ENCODE peak calls at places on chromosomes 5 and 9, in ten cellular contexts. I, F, O, C, A, B, U, Z, S and Q are unnamed samples.

GRCh38 chr5:194603-195209 is 3.4 kb downstream of the LRRC14B start:
- DNase-seq in I (peak; percentile 3), F (no peak), O (no peak), C (no peak), A (no peak), B (no peak), U (no peak), Z (no peak), S (no peak), Q (no peak)

GRCh38 chr5:539469-540214 is 15.4 kb upstream of the SLC9A3 start:
- DNase-seq in I (no peak), F (no peak), O (peak; percentile 14), C (no peak), A (no peak), B (peak; percentile 5), U (no peak), Z (no peak), S (no peak), Q (no peak)

GRCh38 chr5:75608886-75609285 is 2.4 kb upstream of the ANKDD1B start:
- DNase-seq in I (no peak), F (no peak), O (no peak), C (no peak), A (no peak), B (no peak), U (no peak), Z (no peak), S (no peak), Q (no peak)

GRCh38 chr5:156474251-156474650 is 147.3 kb downstream of the SGCD start:
- DNase-seq in I (no peak), F (no peak), O (no peak), C (no peak), A (no peak), B (no peak), U (no peak), Z (peak; percentile 68), S (no peak), Q (no peak)

GRCh38 chr5:158119852-158120708 is 261.1 kb upstream of the CLINT1 start:
- DNase-seq in I (no peak), F (no peak), O (no peak), C (no peak), A (no peak), B (no peak), U (no peak), Z (peak; percentile 86), S (no peak), Q (no peak)

GRCh38 chr5:41863871-41864486 is 6.2 kb downstream of the OXCT1 start:
- DNase-seq in I (no peak), F (no peak), O (no peak), C (no peak), A (no peak), B (no peak), U (no peak), Z (peak; percentile 13), S (no peak), Q (no peak)

GRCh38 chr9:127136880-127137639 is 14.6 kb upstream of the ANGPTL2 start:
- DNase-seq in I (no peak), F (no peak), O (no peak), C (no peak), A (no peak), B (no peak), U (no peak), Z (no peak), S (no peak), Q (no peak)

GRCh38 chr5:134018154-134018985 is 13.6 kb upstream of the VDAC1 start:
- DNase-seq in I (no peak), F (no peak), O (peak; percentile 81), C (no peak), A (no peak), B (no peak), U (no peak), Z (no peak), S (no peak), Q (no peak)

GRCh38 chr9:125861405-125862063 is 114.4 kb downstream of the PBX3 start:
- DNase-seq in I (no peak), F (no peak), O (no peak), C (no peak), A (no peak), B (no peak), U (no peak), Z (peak; percentile 38), S (no peak), Q (no peak)

GRCh38 chr9:35828716-35829083 is at the start of gene FAM221B:
- DNase-seq in I (peak; percentile 13), F (no peak), O (peak; percentile 72), C (peak; percentile 62), A (peak; percentile 75), B (peak; percentile 81), U (no peak), Z (no peak), S (no peak), Q (peak; percentile 34)

GRCh38 chr5:87361031-87361443 is 51.7 kb downstream of the CCNH start:
- DNase-seq in I (no peak), F (no peak), O (no peak), C (no peak), A (no peak), B (no peak), U (no peak), Z (peak; percentile 87), S (no peak), Q (no peak)

GRCh38 chr9:13718086-13718485 is 438.6 kb upstream of the MPDZ start:
- DNase-seq in I (peak; percentile 39), F (no peak), O (no peak), C (no peak), A (no peak), B (no peak), U (no peak), Z (peak; percentile 24), S (no peak), Q (no peak)

GRCh38 chr9:124009835-124010226 is 1.7 kb upstream of the LHX2 start:
- DNase-seq in I (no peak), F (no peak), O (no peak), C (no peak), A (no peak), B (no peak), U (no peak), Z (no peak), S (no peak), Q (no peak)

GRCh38 chr9:129406278-129407225 is 214.3 kb downstream of the C9orf50 start:
- DNase-seq in I (no peak), F (no peak), O (peak; percentile 91), C (no peak), A (no peak), B (peak; percentile 37), U (peak; percentile 87), Z (no peak), S (no peak), Q (no peak)

GRCh38 chr5:43400082-43400481 is 12.1 kb downstream of the CCL28 start:
- DNase-seq in I (no peak), F (no peak), O (no peak), C (no peak), A (no peak), B (no peak), U (no peak), Z (peak; percentile 13), S (no peak), Q (no peak)
- TF ChIP-seq CTCF in I (no peak), F (no peak), O (no peak), C (no peak), A (no peak), B (no peak), U (peak; percentile 30), Z (peak; percentile 44), S (no peak), Q (no peak)

DNA sequence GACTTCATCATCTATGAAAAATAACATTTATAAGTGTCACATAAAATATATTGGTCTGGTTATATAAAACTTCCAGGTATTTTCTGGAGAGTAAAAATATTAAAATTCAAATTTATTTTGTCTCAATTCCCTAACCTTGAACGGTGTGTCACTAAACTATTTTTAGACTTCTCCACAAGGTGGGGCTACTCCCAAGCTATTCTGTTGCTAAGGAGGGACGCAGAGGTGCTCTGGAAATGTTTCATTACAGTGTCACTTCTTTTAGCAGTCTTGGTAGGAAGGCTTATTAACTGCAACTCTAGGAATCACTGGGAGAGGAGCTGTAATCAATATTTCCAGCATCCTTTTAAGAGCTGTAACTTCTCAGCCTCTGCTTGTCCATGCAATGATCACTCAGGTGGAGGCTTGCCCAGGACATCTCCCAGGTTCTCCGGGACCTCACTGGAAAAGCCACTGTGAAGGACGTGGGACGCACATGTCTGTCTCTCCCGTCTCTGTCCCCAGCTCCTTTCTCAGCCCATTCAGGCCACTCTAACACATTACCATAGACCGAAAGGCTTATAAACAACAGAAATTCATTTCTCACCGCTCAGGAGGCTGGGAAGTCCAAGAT is 32.5 kb upstream of the DNAH5 start:
- DNase-seq in I (peak; percentile 16), F (no peak), O (no peak), C (peak; percentile 17), A (peak; percentile 26), B (no peak), U (peak; percentile 70), Z (peak; percentile 50), S (peak; percentile 11), Q (no peak)
- TF ChIP-seq CTCF in I (peak; percentile 22), F (no peak), O (no peak), C (peak; percentile 69), A (peak; percentile 57), B (no peak), U (peak; percentile 66), Z (peak; percentile 63), S (no peak), Q (peak; percentile 71)

GRCh38 chr5:60960591-60960990 is 15.6 kb downstream of the NDUFAF2 start:
- DNase-seq in I (peak; percentile 17), F (no peak), O (no peak), C (no peak), A (no peak), B (no peak), U (peak; percentile 21), Z (peak; percentile 14), S (peak; percentile 31), Q (no peak)

GRCh38 chr5:60961685-60962084 is 16.7 kb downstream of the NDUFAF2 start:
- DNase-seq in I (no peak), F (no peak), O (no peak), C (no peak), A (no peak), B (no peak), U (no peak), Z (peak; percentile 67), S (no peak), Q (no peak)

GRCh38 chr5:60958712-60959111 is 13.7 kb downstream of the NDUFAF2 start:
- DNase-seq in I (no peak), F (no peak), O (no peak), C (no peak), A (no peak), B (no peak), U (no peak), Z (no peak), S (no peak), Q (no peak)

GRCh38 chr5:60958088-60958487 is 13.1 kb downstream of the NDUFAF2 start:
- DNase-seq in I (no peak), F (no peak), O (no peak), C (no peak), A (no peak), B (no peak), U (no peak), Z (no peak), S (no peak), Q (no peak)

GRCh38 chr5:60959156-60959555 is 14.2 kb downstream of the NDUFAF2 start:
- DNase-seq in I (peak; percentile 8), F (no peak), O (no peak), C (no peak), A (no peak), B (no peak), U (peak; percentile 29), Z (peak; percentile 29), S (peak; percentile 9), Q (no peak)
- TF ChIP-seq CTCF in I (peak; percentile 28), F (no peak), O (no peak), C (peak; percentile 62), A (no peak), B (no peak), U (peak; percentile 50), Z (peak; percentile 52), S (peak; percentile 8), Q (peak; percentile 45)

GRCh38 chr9:116000748-116001329 is 152.8 kb upstream of the PAPPA start:
- DNase-seq in I (no peak), F (no peak), O (no peak), C (peak; percentile 32), A (peak; percentile 21), B (peak; percentile 47), U (no peak), Z (no peak), S (peak; percentile 11), Q (no peak)
- TF ChIP-seq CTCF in I (peak; percentile 39), F (no peak), O (peak; percentile 15), C (peak; percentile 69), A (peak; percentile 52), B (peak; percentile 62), U (peak; percentile 60), Z (peak; percentile 15), S (peak; percentile 42), Q (peak; percentile 60)